ENCODE peak calls at places on chromosomes 4 and X, in seven cellular contexts. B is neuronal stem cell, P is IMR-90, H is mesenchymal stem cell, I is H1, Z is trophoblast cell, Q is H9. L is an unnamed sample.

GRCh38 chr4:104860227-104861123 is 286.2 kb upstream of the TET2 start:
- DNase-seq in H (peak), Z (peak), I (peak), Q (peak), B (peak), P (peak), L (peak)

GRCh38 chrX:55638933-55639332 is 15.7 kb downstream of the FOXR2 start:
- DNase-seq in B (no peak), Q (no peak), P (no peak), H (no peak), Z (no peak), I (no peak), L (no peak)

GRCh38 chr4:93684571-93684970 is 144.0 kb upstream of the ATOH1 start:
- DNase-seq in I (no peak), Z (no peak), P (no peak), H (no peak), B (no peak), Q (no peak), L (peak)

GRCh38 chrX:138754861-138755260 is 43.3 kb upstream of the FGF13 start:
- DNase-seq in Z (no peak), Q (no peak), I (no peak), P (no peak), B (no peak), H (no peak), L (no peak)

GRCh38 chr4:54971474-54971950 is 153.9 kb downstream of the KDR start:
- DNase-seq in I (no peak), Q (peak), H (peak), P (peak), Z (peak), B (peak), L (peak)

GRCh38 chr4:125096662-125097061 is 218.1 kb upstream of the FAT4 start:
- DNase-seq in I (no peak), Q (no peak), P (no peak), Z (peak), B (no peak), H (no peak), L (no peak)

GRCh38 chr4:87007345-87008181 is 72.8 kb downstream of the AFF1 start:
- DNase-seq in I (no peak), Z (peak), Q (no peak), H (peak), P (peak), B (peak), L (peak)

GRCh38 chr4:177879851-177880250 is 437.6 kb upstream of the AGA start:
- DNase-seq in I (peak), Q (peak), H (no peak), B (no peak), Z (no peak), P (no peak), L (peak)

GRCh38 chr4:7968262-7968896 is 28.7 kb upstream of the AFAP1 start:
- DNase-seq in Q (no peak), I (no peak), B (no peak), P (no peak), Z (no peak), H (no peak), L (no peak)

GRCh38 chrX:47373198-47373597 is 2.8 kb downstream of the ZNF157 start:
- DNase-seq in Q (no peak), Z (no peak), B (no peak), I (no peak), H (no peak), P (no peak), L (no peak)

GRCh38 chrX:49792376-49792775 is 36.7 kb upstream of the PAGE4 start:
- DNase-seq in Z (peak), H (no peak), B (no peak), I (no peak), Q (no peak), P (no peak), L (no peak)

GRCh38 chr4:82745173-82745842 is 53.3 kb downstream of the SCD5 start:
- DNase-seq in H (peak), I (no peak), Q (no peak), B (peak), Z (peak), P (peak), L (peak)

GRCh38 chr4:158282252-158282651 is 72.0 kb downstream of the TMEM144 start:
- DNase-seq in Q (no peak), P (peak), Z (peak), H (peak), B (no peak), I (no peak), L (peak)

GRCh38 chrX:23952984-23953907 is 45.4 kb downstream of the CXorf58 start:
- DNase-seq in Q (peak), H (no peak), P (no peak), I (no peak), Z (peak), B (no peak), L (peak)

GRCh38 chr4:70678383-70678999 is 9.8 kb upstream of the UTP3 start:
- DNase-seq in H (no peak), Z (no peak), P (no peak), Q (no peak), I (no peak), B (no peak), L (no peak)

GRCh38 chrX:10314530-10315104 is 157.8 kb downstream of the CLCN4 start:
- DNase-seq in P (no peak), B (no peak), I (no peak), Z (no peak), H (no peak), Q (no peak), L (no peak)

GRCh38 chr4:8788174-8788573 is 83.5 kb downstream of the HMX1 start:
- DNase-seq in H (no peak), B (no peak), Q (no peak), Z (no peak), P (no peak), I (no peak), L (no peak)

GRCh38 chrX:63713510-63713909 is 71.5 kb downstream of the ARHGEF9 start:
- DNase-seq in I (no peak), H (peak), Z (no peak), P (peak), Q (no peak), B (no peak), L (peak)

GRCh38 chr4:48031802-48032525 is 15.4 kb downstream of the NIPAL1 start:
- DNase-seq in B (no peak), H (peak), P (peak), Q (no peak), I (no peak), Z (no peak), L (peak)

GRCh38 chrX:14266702-14267101 is 237.0 kb upstream of the GEMIN8 start:
- DNase-seq in Q (no peak), B (no peak), H (no peak), Z (no peak), I (no peak), P (no peak), L (no peak)
- H3K4ac ChIP-seq in Q (no peak), B (no peak), H (no peak), Z (no peak), I (no peak), P (no peak), L (no peak)

DNA sequence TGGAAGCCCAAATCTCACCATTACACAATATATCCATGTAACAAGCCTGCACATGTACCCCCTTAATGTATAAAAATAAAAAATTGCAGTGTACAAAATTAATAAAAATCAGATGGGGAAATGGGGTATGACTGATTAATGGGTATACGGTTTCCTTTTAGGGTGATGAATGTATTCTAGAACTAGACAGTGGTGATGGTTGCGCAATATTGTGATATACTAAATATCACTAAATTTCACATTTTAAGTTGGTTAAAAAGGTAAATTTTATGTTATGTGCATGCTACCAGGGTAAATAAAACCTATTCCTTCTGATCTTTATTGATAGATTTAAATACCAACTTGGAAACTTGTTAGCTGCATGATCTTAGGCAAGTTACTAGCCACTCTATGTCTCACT is 129.4 kb downstream of the SPANXA1 start:
- DNase-seq in Z (no peak), B (no peak), P (no peak), H (no peak), I (no peak), Q (no peak), L (no peak)
- H2AK5ac ChIP-seq in Z (no peak), B (no peak), P (no peak), H (no peak), I (no peak), Q (no peak), L (no peak)

GRCh38 chrX:19555683-19556082 is 40.4 kb upstream of the MAP3K15 start:
- DNase-seq in P (no peak), B (no peak), Q (no peak), H (no peak), I (no peak), Z (no peak), L (no peak)

GRCh38 chrX:19554786-19555185 is 39.5 kb upstream of the MAP3K15 start:
- DNase-seq in Z (no peak), Q (no peak), I (no peak), P (peak), B (no peak), H (peak), L (no peak)

GRCh38 chrX:19557816-19558215 is 42.5 kb upstream of the MAP3K15 start:
- DNase-seq in H (no peak), P (peak), Z (no peak), B (no peak), Q (no peak), I (no peak), L (no peak)

GRCh38 chrX:19555236-19555635 is 39.9 kb upstream of the MAP3K15 start:
- DNase-seq in H (no peak), B (no peak), Q (no peak), P (no peak), Z (no peak), I (no peak), L (no peak)

GRCh38 chrX:19556202-19556601 is 40.9 kb upstream of the MAP3K15 start:
- DNase-seq in Z (no peak), H (no peak), I (no peak), Q (no peak), P (no peak), B (no peak), L (no peak)
- H3K4me2 ChIP-seq in Z (no peak), H (no peak), I (no peak), Q (no peak), P (no peak), B (no peak), L (no peak)

GRCh38 chr4:11949355-11949754 is 520.7 kb upstream of the HS3ST1 start:
- DNase-seq in H (no peak), B (no peak), P (no peak), I (no peak), Z (peak), Q (no peak), L (no peak)

DNA sequence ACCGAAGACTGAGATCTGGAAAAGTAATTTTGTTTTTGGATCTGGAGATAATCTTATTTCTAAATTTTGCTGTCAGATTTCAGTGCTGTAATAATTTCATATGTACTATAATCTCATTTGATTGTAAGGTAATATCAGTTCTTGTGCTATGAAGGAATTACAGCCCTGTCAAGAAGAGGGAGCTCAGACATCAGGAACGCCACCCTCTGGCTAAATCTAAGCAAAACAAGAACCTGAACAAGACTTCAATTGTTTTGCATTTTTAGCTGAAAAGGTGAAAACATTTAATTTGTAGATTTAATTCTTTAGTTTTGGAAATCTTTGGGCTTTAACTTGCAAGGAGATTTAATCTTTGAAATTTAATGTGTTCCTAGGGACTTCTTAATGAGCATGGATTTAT is 525.4 kb upstream of the HS3ST1 start:
- DNase-seq in I (no peak), Z (peak), P (no peak), H (no peak), B (peak), Q (no peak), L (peak)
- H3K4ac ChIP-seq in I (no peak), Z (no peak), P (no peak), H (no peak), B (no peak), Q (no peak), L (no peak)

GRCh38 chrX:148223361-148223760 is 242.2 kb downstream of the FMR1NB start:
- DNase-seq in H (no peak), P (no peak), Z (no peak), Q (no peak), B (no peak), I (no peak), L (no peak)
- H2AK5ac ChIP-seq in H (no peak), P (no peak), Z (no peak), Q (no peak), B (no peak), I (no peak), L (no peak)

DNA sequence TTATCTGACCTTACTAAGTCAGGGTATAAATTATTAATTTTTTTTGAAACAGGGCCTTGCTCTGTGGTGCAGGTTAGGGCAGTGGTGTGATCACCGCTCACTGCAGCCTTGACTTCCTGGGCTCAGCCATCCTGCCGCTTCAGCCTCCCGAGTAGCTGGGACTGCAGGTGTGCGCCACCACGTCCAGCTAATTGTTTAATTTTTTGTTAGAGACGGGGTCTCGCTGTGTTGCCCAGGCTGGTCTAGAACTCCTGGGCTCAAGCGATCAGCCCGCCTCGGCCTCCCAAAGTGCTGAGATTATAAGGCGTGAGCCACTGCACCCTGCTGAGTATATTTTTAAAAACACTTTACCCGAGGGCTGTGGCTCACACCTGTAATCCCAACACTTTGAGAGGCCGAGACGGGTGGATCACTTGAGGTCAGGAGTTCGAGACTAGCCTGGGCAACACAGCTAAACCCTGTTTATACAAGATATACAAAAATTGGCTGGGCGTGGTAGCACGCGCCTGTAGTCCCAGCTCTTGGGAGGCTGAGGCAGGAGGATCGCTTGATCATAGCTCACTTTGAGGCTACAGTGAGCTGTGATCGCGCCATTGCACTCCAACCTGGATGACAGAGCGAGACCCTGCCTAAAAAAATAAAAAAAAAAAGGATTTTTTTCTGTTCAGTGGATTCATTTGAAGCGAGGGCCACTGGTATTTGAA is 721 bp upstream of the TBC1D25 start:
- DNase-seq in P (no peak), B (no peak), Q (no peak), I (no peak), Z (no peak), H (no peak), L (no peak)
- H3K4me2 ChIP-seq in P (peak), B (no peak), Q (no peak), I (peak), Z (peak), H (no peak), L (no peak)

DNA sequence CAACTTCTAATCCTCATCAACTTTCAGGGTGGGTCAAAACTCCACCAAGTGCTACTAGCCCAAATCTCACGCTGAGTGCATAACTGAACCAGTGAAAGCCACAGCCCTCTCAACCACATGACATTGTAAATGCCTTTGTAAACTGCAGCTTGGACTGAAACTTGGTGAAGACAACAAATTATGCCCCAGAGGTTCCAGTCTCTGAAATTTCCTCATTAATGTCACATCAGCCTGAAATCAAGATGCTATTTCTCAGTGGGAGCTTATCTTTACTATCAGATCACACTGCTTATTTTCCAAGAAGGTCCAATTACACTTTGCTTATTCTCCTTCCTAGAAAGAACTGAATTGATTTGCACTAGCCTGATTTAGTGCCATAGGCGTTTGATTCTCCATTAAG is 46.6 kb downstream of the SOWAHB start:
- DNase-seq in P (no peak), B (no peak), Q (no peak), H (no peak), I (no peak), Z (no peak), L (no peak)
- H3K4ac ChIP-seq in P (no peak), B (no peak), Q (no peak), H (no peak), I (no peak), Z (no peak), L (no peak)

GRCh38 chr4:3468804-3469203 is 5.7 kb downstream of the DOK7 start:
- DNase-seq in B (no peak), H (no peak), Z (no peak), I (no peak), P (no peak), Q (no peak), L (no peak)

GRCh38 chr4:3467601-3468031 is 4.5 kb downstream of the DOK7 start:
- DNase-seq in Z (no peak), P (no peak), I (no peak), H (no peak), B (no peak), Q (no peak), L (peak)

GRCh38 chr4:3469386-3470243 is 6.5 kb downstream of the DOK7 start:
- DNase-seq in H (no peak), Q (no peak), Z (no peak), I (no peak), B (no peak), P (no peak), L (no peak)

GRCh38 chr4:3466691-3467600 is 3.8 kb downstream of the DOK7 start:
- DNase-seq in B (no peak), Q (no peak), Z (no peak), P (no peak), H (no peak), I (no peak), L (no peak)

DNA sequence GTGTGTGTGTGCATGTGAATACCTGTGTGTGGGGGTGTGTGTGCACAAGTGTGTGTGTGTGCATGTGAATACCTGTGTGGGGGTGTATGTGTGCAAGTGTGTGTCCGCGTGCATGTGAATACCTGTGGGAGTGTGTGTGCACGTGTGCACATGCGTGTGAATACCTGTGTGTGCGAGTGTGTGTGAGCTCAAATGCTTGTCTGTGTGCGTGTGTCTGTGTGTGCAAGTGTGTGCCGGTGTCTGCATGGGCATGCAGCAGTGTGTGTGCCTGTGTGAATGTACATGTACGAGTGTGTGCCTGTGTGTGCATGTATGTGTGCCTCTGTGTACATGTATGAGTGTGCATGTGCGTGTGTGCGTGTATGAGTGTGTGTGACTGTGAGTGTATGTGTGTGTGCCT is 5.0 kb downstream of the DOK7 start:
- DNase-seq in Q (no peak), I (no peak), P (no peak), H (no peak), Z (no peak), B (no peak), L (no peak)
- H2AK5ac ChIP-seq in Q (no peak), I (peak), P (no peak), H (no peak), Z (no peak), B (peak), L (no peak)

L was measured in mesendoderm.